ENCODE peak calls at places on chromosomes 4 and X, in five cellular contexts. M is HEK293T; S is GM06990; G is stimulated activated naive CD4-positive, alpha-beta T cell; T is LoVo. W is an unnamed sample.

GRCh38 chr4:26544421-26544820 is 39.5 kb upstream of the TBC1D19 start:
- DNase-seq in M (no peak), S (no peak), G (no peak), T (no peak), W (no peak)

GRCh38 chr4:75781328-75781727 is 57.0 kb downstream of the USO1 start:
- DNase-seq in M (no peak), S (no peak), G (no peak), T (no peak), W (no peak)

GRCh38 chr4:185039508-185040273 is 21.4 kb downstream of the HELT start:
- DNase-seq in M (peak), S (peak), G (peak), T (peak), W (no peak)

GRCh38 chrX:46686003-46686645 is 72.8 kb downstream of the SLC9A7 start:
- DNase-seq in M (peak), S (no peak), G (peak), T (peak), W (no peak)

GRCh38 chr4:27050731-27051130 is 190.1 kb downstream of the STIM2 start:
- DNase-seq in M (no peak), S (no peak), G (no peak), T (no peak), W (no peak)

GRCh38 chr4:86961605-86962295 is 26.9 kb downstream of the AFF1 start:
- DNase-seq in M (peak), S (peak), G (no peak), T (no peak), W (no peak)

GRCh38 chr4:84547211-84547610 is 35.7 kb upstream of the CDS1 start:
- DNase-seq in M (no peak), S (no peak), G (no peak), T (no peak), W (no peak)

GRCh38 chr4:14924080-14924916 is 78.0 kb upstream of the CPEB2 start:
- DNase-seq in M (no peak), S (no peak), G (peak), T (no peak), W (no peak)

GRCh38 chrX:38277136-38277535 is 50.2 kb downstream of the RPGR start:
- DNase-seq in M (no peak), S (no peak), G (no peak), T (no peak), W (no peak)

W was measured in cerebellar nuclear complex.